ENCODE peak calls at places on chromosomes 3 and 15, in ten cellular contexts. One of them, this sample, is unnamed.
A peak's percentile ranks its signal among the peaks of the same experiment; 100 is the strongest.

GRCh38 chr15:25175789-25176615 is 221.2 kb downstream of the SNRPN start:
- DNase-seq in hepatocyte: peak; percentile 1
- DNase-seq in BJ: no peak
- DNase-seq in neural progenitor cell: no peak
- DNase-seq in psoas muscle: peak; percentile 28
- DNase-seq in GM23338: no peak
- DNase-seq in lower lobe of right lung: peak; percentile 24
- DNase-seq in CD8-positive, alpha-beta T cell: peak; percentile 8
- DNase-seq in endothelial cell of umbilical vein: no peak
- DNase-seq in GM10248: peak; percentile 10
- DNase-seq in this sample: no peak

GRCh38 chr3:125318497-125318847 is 56.7 kb downstream of the ZNF148 start:
- DNase-seq in CD8-positive, alpha-beta T cell: no peak
- DNase-seq in neural progenitor cell: peak; percentile 43
- DNase-seq in GM23338: peak; percentile 14
- DNase-seq in lower lobe of right lung: no peak
- DNase-seq in hepatocyte: no peak
- DNase-seq in BJ: no peak
- DNase-seq in endothelial cell of umbilical vein: no peak
- DNase-seq in GM10248: no peak
- DNase-seq in psoas muscle: no peak
- DNase-seq in this sample: no peak

GRCh38 chr15:65962187-65962586 is 92.9 kb downstream of the RAB11A start:
- DNase-seq in lower lobe of right lung: no peak
- DNase-seq in GM23338: no peak
- DNase-seq in CD8-positive, alpha-beta T cell: no peak
- DNase-seq in BJ: no peak
- DNase-seq in GM10248: no peak
- DNase-seq in endothelial cell of umbilical vein: peak; percentile 6
- DNase-seq in hepatocyte: no peak
- DNase-seq in psoas muscle: no peak
- DNase-seq in neural progenitor cell: no peak
- DNase-seq in this sample: no peak

GRCh38 chr15:71786673-71787072 is 23.7 kb upstream of the NR2E3 start:
- DNase-seq in endothelial cell of umbilical vein: no peak
- DNase-seq in lower lobe of right lung: no peak
- DNase-seq in hepatocyte: no peak
- DNase-seq in neural progenitor cell: no peak
- DNase-seq in GM23338: no peak
- DNase-seq in psoas muscle: no peak
- DNase-seq in BJ: no peak
- DNase-seq in CD8-positive, alpha-beta T cell: no peak
- DNase-seq in GM10248: no peak
- DNase-seq in this sample: no peak

GRCh38 chr15:58269455-58270414 is 131.6 kb downstream of the AQP9 start:
- DNase-seq in psoas muscle: no peak
- DNase-seq in endothelial cell of umbilical vein: peak; percentile 56
- DNase-seq in GM10248: peak; percentile 53
- DNase-seq in neural progenitor cell: peak; percentile 80
- DNase-seq in lower lobe of right lung: no peak
- DNase-seq in GM23338: peak; percentile 85
- DNase-seq in CD8-positive, alpha-beta T cell: no peak
- DNase-seq in hepatocyte: peak; percentile 76
- DNase-seq in BJ: no peak
- DNase-seq in this sample: peak; percentile 25

GRCh38 chr15:85454403-85454802 is 74.0 kb downstream of the AKAP13 start:
- DNase-seq in neural progenitor cell: no peak
- DNase-seq in psoas muscle: no peak
- DNase-seq in GM23338: no peak
- DNase-seq in endothelial cell of umbilical vein: no peak
- DNase-seq in hepatocyte: no peak
- DNase-seq in CD8-positive, alpha-beta T cell: no peak
- DNase-seq in GM10248: no peak
- DNase-seq in lower lobe of right lung: no peak
- DNase-seq in BJ: no peak
- DNase-seq in this sample: no peak

GRCh38 chr3:149879872-149880271 is 66.9 kb downstream of the RNF13 start:
- DNase-seq in GM10248: peak; percentile 10
- DNase-seq in neural progenitor cell: peak; percentile 64
- DNase-seq in CD8-positive, alpha-beta T cell: no peak
- DNase-seq in GM23338: peak; percentile 82
- DNase-seq in BJ: peak; percentile 19
- DNase-seq in hepatocyte: peak; percentile 69
- DNase-seq in lower lobe of right lung: peak; percentile 57
- DNase-seq in endothelial cell of umbilical vein: peak; percentile 77
- DNase-seq in psoas muscle: peak; percentile 68
- DNase-seq in this sample: peak; percentile 32

GRCh38 chr15:83287541-83288027 is 3.1 kb upstream of the BNC1 start:
- DNase-seq in neural progenitor cell: no peak
- DNase-seq in BJ: peak; percentile 89
- DNase-seq in GM23338: no peak
- DNase-seq in GM10248: no peak
- DNase-seq in lower lobe of right lung: no peak
- DNase-seq in hepatocyte: no peak
- DNase-seq in psoas muscle: no peak
- DNase-seq in CD8-positive, alpha-beta T cell: no peak
- DNase-seq in endothelial cell of umbilical vein: peak; percentile 81
- DNase-seq in this sample: peak; percentile 81

GRCh38 chr3:96813134-96813819 is 1.1 kb upstream of the EPHA6 start:
- DNase-seq in neural progenitor cell: peak; percentile 93
- DNase-seq in GM10248: peak; percentile 87
- DNase-seq in hepatocyte: peak; percentile 93
- DNase-seq in psoas muscle: peak; percentile 65
- DNase-seq in CD8-positive, alpha-beta T cell: no peak
- DNase-seq in BJ: no peak
- DNase-seq in endothelial cell of umbilical vein: peak; percentile 59
- DNase-seq in lower lobe of right lung: peak; percentile 65
- DNase-seq in GM23338: peak; percentile 93
- DNase-seq in this sample: peak; percentile 8

GRCh38 chr3:132652640-132653270 is 6.9 kb downstream of the ACAD11 start:
- DNase-seq in neural progenitor cell: no peak
- DNase-seq in lower lobe of right lung: no peak
- DNase-seq in GM10248: no peak
- DNase-seq in CD8-positive, alpha-beta T cell: no peak
- DNase-seq in GM23338: no peak
- DNase-seq in endothelial cell of umbilical vein: no peak
- DNase-seq in hepatocyte: no peak
- DNase-seq in psoas muscle: no peak
- DNase-seq in BJ: no peak
- DNase-seq in this sample: no peak

GRCh38 chr3:110969229-110970211 is 102.1 kb upstream of the NECTIN3 start:
- DNase-seq in GM23338: no peak
- DNase-seq in CD8-positive, alpha-beta T cell: no peak
- DNase-seq in lower lobe of right lung: no peak
- DNase-seq in BJ: no peak
- DNase-seq in neural progenitor cell: peak; percentile 46
- DNase-seq in hepatocyte: peak; percentile 67
- DNase-seq in endothelial cell of umbilical vein: no peak
- DNase-seq in GM10248: no peak
- DNase-seq in psoas muscle: no peak
- DNase-seq in this sample: no peak

GRCh38 chr3:61997112-61997511 is 376.2 kb downstream of the FEZF2 start:
- DNase-seq in GM23338: no peak
- DNase-seq in CD8-positive, alpha-beta T cell: no peak
- DNase-seq in hepatocyte: no peak
- DNase-seq in lower lobe of right lung: no peak
- DNase-seq in neural progenitor cell: no peak
- DNase-seq in endothelial cell of umbilical vein: no peak
- DNase-seq in GM10248: no peak
- DNase-seq in psoas muscle: no peak
- DNase-seq in BJ: no peak
- DNase-seq in this sample: no peak

DNA sequence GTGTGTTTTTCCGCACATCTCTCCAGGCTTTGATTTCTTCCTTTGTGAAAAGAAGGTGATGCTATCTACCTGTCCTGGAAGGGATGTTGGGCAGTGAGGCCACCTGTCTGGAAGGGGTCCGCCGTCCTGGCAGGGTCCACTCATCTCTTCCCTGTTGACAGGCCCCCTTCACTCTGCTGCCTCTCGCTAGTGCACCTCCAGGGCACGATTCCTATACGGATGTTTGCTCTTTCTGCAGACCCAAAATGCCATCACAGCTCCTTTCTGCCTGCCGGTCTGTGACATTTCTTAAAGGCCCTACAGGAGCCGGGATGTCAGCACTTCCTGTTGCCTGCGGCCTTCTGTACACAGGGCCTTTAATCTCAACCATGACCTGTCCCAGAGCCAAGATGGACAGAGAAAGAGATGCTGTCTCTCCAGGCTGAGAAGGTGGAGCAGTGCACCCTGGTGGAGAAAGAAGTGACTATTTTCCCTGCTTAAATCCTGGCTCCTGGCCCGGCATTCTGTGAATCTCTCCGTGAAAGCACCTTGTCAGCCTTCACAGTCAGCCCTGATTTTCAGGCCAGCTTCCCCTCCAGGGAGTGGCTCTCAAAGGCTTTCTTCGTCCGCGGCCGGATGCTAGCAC is 7.4 kb downstream of the FAM3D start:
- DNase-seq in lower lobe of right lung: no peak
- DNase-seq in hepatocyte: peak; percentile 63
- DNase-seq in endothelial cell of umbilical vein: peak; percentile 59
- DNase-seq in BJ: no peak
- DNase-seq in GM23338: peak; percentile 82
- DNase-seq in neural progenitor cell: peak; percentile 60
- DNase-seq in CD8-positive, alpha-beta T cell: no peak
- DNase-seq in GM10248: no peak
- DNase-seq in psoas muscle: no peak
- DNase-seq in this sample: no peak
- TF ChIP-seq CTCF in lower lobe of right lung: peak; percentile 12
- TF ChIP-seq CTCF in hepatocyte: peak; percentile 50
- TF ChIP-seq CTCF in endothelial cell of umbilical vein: peak; percentile 60
- TF ChIP-seq CTCF in BJ: peak; percentile 50
- TF ChIP-seq CTCF in GM23338: peak; percentile 77
- TF ChIP-seq CTCF in neural progenitor cell: peak; percentile 59
- TF ChIP-seq CTCF in CD8-positive, alpha-beta T cell: no peak
- TF ChIP-seq CTCF in GM10248: no peak
- TF ChIP-seq CTCF in psoas muscle: no peak
- TF ChIP-seq CTCF in this sample: peak; percentile 41

GRCh38 chr3:16765661-16766060 is 119.1 kb upstream of the PLCL2 start:
- DNase-seq in neural progenitor cell: no peak
- DNase-seq in endothelial cell of umbilical vein: no peak
- DNase-seq in GM23338: no peak
- DNase-seq in BJ: no peak
- DNase-seq in CD8-positive, alpha-beta T cell: no peak
- DNase-seq in lower lobe of right lung: no peak
- DNase-seq in hepatocyte: no peak
- DNase-seq in GM10248: no peak
- DNase-seq in psoas muscle: no peak
- DNase-seq in this sample: no peak
- TF ChIP-seq CTCF in neural progenitor cell: no peak
- TF ChIP-seq CTCF in endothelial cell of umbilical vein: no peak
- TF ChIP-seq CTCF in GM23338: no peak
- TF ChIP-seq CTCF in BJ: no peak
- TF ChIP-seq CTCF in CD8-positive, alpha-beta T cell: no peak
- TF ChIP-seq CTCF in lower lobe of right lung: no peak
- TF ChIP-seq CTCF in hepatocyte: no peak
- TF ChIP-seq CTCF in GM10248: no peak
- TF ChIP-seq CTCF in psoas muscle: no peak
- TF ChIP-seq CTCF in this sample: no peak

DNA sequence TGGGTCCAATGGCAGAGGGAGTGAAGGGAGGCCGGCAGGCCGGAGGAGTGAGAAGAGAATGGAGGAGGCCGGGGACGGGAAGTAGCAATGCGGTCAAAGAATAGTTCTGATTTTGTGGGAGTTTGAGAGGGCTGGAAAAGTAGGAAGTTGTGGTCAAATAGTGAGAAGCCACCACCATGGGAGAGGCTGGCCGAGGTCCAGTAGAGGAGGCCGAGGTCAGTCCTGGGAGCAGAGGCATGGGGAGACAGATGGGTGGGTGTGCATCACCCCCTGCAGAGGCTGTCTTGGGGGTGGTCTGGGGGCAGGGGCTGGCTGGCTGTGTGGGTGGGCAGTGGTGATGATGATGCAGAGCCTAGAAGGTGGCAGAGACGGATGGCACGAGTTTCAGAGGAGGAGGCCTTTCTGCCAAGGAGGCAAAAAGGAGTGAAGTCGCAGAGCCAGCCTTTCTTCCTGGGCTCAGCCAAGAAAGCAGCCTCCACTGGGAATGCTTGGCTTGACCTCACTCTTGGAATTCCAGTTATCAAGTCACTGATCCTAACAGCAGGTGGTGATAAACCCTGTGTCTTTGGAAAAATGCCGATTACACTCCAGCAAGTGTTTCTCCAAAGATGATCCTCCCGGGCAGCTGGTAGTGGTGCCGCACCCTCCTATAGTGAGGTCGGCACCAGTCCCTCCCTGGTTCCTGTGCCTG is 57.3 kb downstream of the ARNT2 start:
- DNase-seq in endothelial cell of umbilical vein: no peak
- DNase-seq in neural progenitor cell: no peak
- DNase-seq in GM10248: no peak
- DNase-seq in hepatocyte: no peak
- DNase-seq in lower lobe of right lung: no peak
- DNase-seq in psoas muscle: no peak
- DNase-seq in CD8-positive, alpha-beta T cell: no peak
- DNase-seq in GM23338: no peak
- DNase-seq in BJ: no peak
- DNase-seq in this sample: no peak
- TF ChIP-seq CTCF in endothelial cell of umbilical vein: no peak
- TF ChIP-seq CTCF in neural progenitor cell: no peak
- TF ChIP-seq CTCF in GM10248: no peak
- TF ChIP-seq CTCF in hepatocyte: no peak
- TF ChIP-seq CTCF in lower lobe of right lung: no peak
- TF ChIP-seq CTCF in psoas muscle: no peak
- TF ChIP-seq CTCF in CD8-positive, alpha-beta T cell: no peak
- TF ChIP-seq CTCF in GM23338: no peak
- TF ChIP-seq CTCF in BJ: no peak
- TF ChIP-seq CTCF in this sample: no peak

GRCh38 chr15:68373028-68373427 is 58.9 kb downstream of the ITGA11 start:
- DNase-seq in GM10248: no peak
- DNase-seq in hepatocyte: no peak
- DNase-seq in CD8-positive, alpha-beta T cell: no peak
- DNase-seq in psoas muscle: no peak
- DNase-seq in lower lobe of right lung: no peak
- DNase-seq in BJ: no peak
- DNase-seq in endothelial cell of umbilical vein: no peak
- DNase-seq in GM23338: no peak
- DNase-seq in neural progenitor cell: no peak
- DNase-seq in this sample: no peak

GRCh38 chr15:68371160-68371559 is 60.8 kb downstream of the ITGA11 start:
- DNase-seq in BJ: no peak
- DNase-seq in endothelial cell of umbilical vein: no peak
- DNase-seq in GM10248: no peak
- DNase-seq in hepatocyte: no peak
- DNase-seq in neural progenitor cell: no peak
- DNase-seq in CD8-positive, alpha-beta T cell: no peak
- DNase-seq in GM23338: no peak
- DNase-seq in lower lobe of right lung: no peak
- DNase-seq in psoas muscle: no peak
- DNase-seq in this sample: no peak

GRCh38 chr15:68370768-68371151 is 61.2 kb downstream of the ITGA11 start:
- DNase-seq in BJ: no peak
- DNase-seq in neural progenitor cell: no peak
- DNase-seq in psoas muscle: no peak
- DNase-seq in GM23338: no peak
- DNase-seq in hepatocyte: no peak
- DNase-seq in lower lobe of right lung: no peak
- DNase-seq in endothelial cell of umbilical vein: no peak
- DNase-seq in CD8-positive, alpha-beta T cell: no peak
- DNase-seq in GM10248: no peak
- DNase-seq in this sample: no peak

GRCh38 chr15:68371851-68372250 is 60.1 kb downstream of the ITGA11 start:
- DNase-seq in GM10248: no peak
- DNase-seq in hepatocyte: no peak
- DNase-seq in GM23338: no peak
- DNase-seq in endothelial cell of umbilical vein: no peak
- DNase-seq in CD8-positive, alpha-beta T cell: no peak
- DNase-seq in psoas muscle: no peak
- DNase-seq in lower lobe of right lung: no peak
- DNase-seq in neural progenitor cell: no peak
- DNase-seq in BJ: no peak
- DNase-seq in this sample: no peak

GRCh38 chr15:68372291-68372811 is 59.6 kb downstream of the ITGA11 start:
- DNase-seq in CD8-positive, alpha-beta T cell: no peak
- DNase-seq in endothelial cell of umbilical vein: peak; percentile 53
- DNase-seq in psoas muscle: no peak
- DNase-seq in hepatocyte: no peak
- DNase-seq in GM23338: peak; percentile 80
- DNase-seq in neural progenitor cell: peak; percentile 75
- DNase-seq in GM10248: no peak
- DNase-seq in lower lobe of right lung: no peak
- DNase-seq in BJ: no peak
- DNase-seq in this sample: no peak
- TF ChIP-seq CTCF in CD8-positive, alpha-beta T cell: no peak
- TF ChIP-seq CTCF in endothelial cell of umbilical vein: peak; percentile 78
- TF ChIP-seq CTCF in psoas muscle: peak; percentile 45
- TF ChIP-seq CTCF in hepatocyte: peak; percentile 17
- TF ChIP-seq CTCF in GM23338: peak; percentile 58
- TF ChIP-seq CTCF in neural progenitor cell: peak; percentile 49
- TF ChIP-seq CTCF in GM10248: no peak
- TF ChIP-seq CTCF in lower lobe of right lung: peak; percentile 41
- TF ChIP-seq CTCF in BJ: peak; percentile 51
- TF ChIP-seq CTCF in this sample: peak; percentile 41